ENCODE peak calls at places on chromosomes 2 and 18, in six cellular contexts. One of them, this sample, is unnamed.

GRCh38 chr18:37294951-37295350 is 270.6 kb downstream of the CELF4 start:
- DNase-seq in NCI-H69: peak
- DNase-seq in lower lobe of right lung: no peak
- DNase-seq in NAMALWA: peak
- DNase-seq in NCI-H226: no peak
- DNase-seq in dermis microvascular lymphatic vessel endothelial cell: no peak
- DNase-seq in this sample: peak

GRCh38 chr18:41096504-41096903 is 858.5 kb upstream of the PIK3C3 start:
- DNase-seq in NCI-H69: peak
- DNase-seq in lower lobe of right lung: no peak
- DNase-seq in NAMALWA: no peak
- DNase-seq in NCI-H226: no peak
- DNase-seq in dermis microvascular lymphatic vessel endothelial cell: no peak
- DNase-seq in this sample: peak

GRCh38 chr2:190481339-190481738 is 53.2 kb downstream of the NEMP2 start:
- DNase-seq in NCI-H69: peak
- DNase-seq in lower lobe of right lung: no peak
- DNase-seq in NAMALWA: no peak
- DNase-seq in NCI-H226: no peak
- DNase-seq in dermis microvascular lymphatic vessel endothelial cell: no peak
- DNase-seq in this sample: no peak

GRCh38 chr18:55839350-55839749 is 251.4 kb upstream of the TCF4 start:
- DNase-seq in NCI-H69: no peak
- DNase-seq in lower lobe of right lung: no peak
- DNase-seq in NAMALWA: no peak
- DNase-seq in NCI-H226: peak
- DNase-seq in dermis microvascular lymphatic vessel endothelial cell: no peak
- DNase-seq in this sample: no peak

GRCh38 chr18:58608216-58608615 is 20.7 kb downstream of the ALPK2 start:
- DNase-seq in NCI-H69: no peak
- DNase-seq in lower lobe of right lung: no peak
- DNase-seq in NAMALWA: no peak
- DNase-seq in NCI-H226: no peak
- DNase-seq in dermis microvascular lymphatic vessel endothelial cell: no peak
- DNase-seq in this sample: no peak

GRCh38 chr2:241841181-241842066 is 17.3 kb downstream of the PDCD1 start:
- DNase-seq in NCI-H69: no peak
- DNase-seq in lower lobe of right lung: no peak
- DNase-seq in NAMALWA: no peak
- DNase-seq in NCI-H226: no peak
- DNase-seq in dermis microvascular lymphatic vessel endothelial cell: no peak
- DNase-seq in this sample: no peak

GRCh38 chr2:64342195-64343099 is 111.5 kb upstream of the LGALSL start:
- DNase-seq in NCI-H69: no peak
- DNase-seq in lower lobe of right lung: no peak
- DNase-seq in NAMALWA: no peak
- DNase-seq in NCI-H226: no peak
- DNase-seq in dermis microvascular lymphatic vessel endothelial cell: no peak
- DNase-seq in this sample: no peak

GRCh38 chr2:188676012-188676405 is 298.2 kb upstream of the COL3A1 start:
- DNase-seq in NCI-H69: peak
- DNase-seq in lower lobe of right lung: no peak
- DNase-seq in NAMALWA: no peak
- DNase-seq in NCI-H226: peak
- DNase-seq in dermis microvascular lymphatic vessel endothelial cell: no peak
- DNase-seq in this sample: no peak

GRCh38 chr2:145017149-145017548 is 497.2 kb upstream of the ZEB2 start:
- DNase-seq in NCI-H69: no peak
- DNase-seq in lower lobe of right lung: no peak
- DNase-seq in NAMALWA: no peak
- DNase-seq in NCI-H226: no peak
- DNase-seq in dermis microvascular lymphatic vessel endothelial cell: no peak
- DNase-seq in this sample: peak

GRCh38 chr2:69309336-69310048 is 77.5 kb downstream of the GFPT1 start:
- DNase-seq in NCI-H69: peak
- DNase-seq in lower lobe of right lung: peak
- DNase-seq in NAMALWA: peak
- DNase-seq in NCI-H226: peak
- DNase-seq in dermis microvascular lymphatic vessel endothelial cell: peak
- DNase-seq in this sample: peak

GRCh38 chr2:28662044-28662443 is 89.6 kb upstream of the PPP1CB start:
- DNase-seq in NCI-H69: peak
- DNase-seq in lower lobe of right lung: no peak
- DNase-seq in NAMALWA: no peak
- DNase-seq in NCI-H226: peak
- DNase-seq in dermis microvascular lymphatic vessel endothelial cell: no peak
- DNase-seq in this sample: peak

GRCh38 chr18:7740815-7741214 is 173.7 kb downstream of the PTPRM start:
- DNase-seq in NCI-H69: no peak
- DNase-seq in lower lobe of right lung: no peak
- DNase-seq in NAMALWA: no peak
- DNase-seq in NCI-H226: no peak
- DNase-seq in dermis microvascular lymphatic vessel endothelial cell: no peak
- DNase-seq in this sample: no peak

GRCh38 chr2:121220995-121221394 is 64.0 kb downstream of the TFCP2L1 start:
- DNase-seq in NCI-H69: no peak
- DNase-seq in lower lobe of right lung: no peak
- DNase-seq in NAMALWA: no peak
- DNase-seq in NCI-H226: peak
- DNase-seq in dermis microvascular lymphatic vessel endothelial cell: no peak
- DNase-seq in this sample: peak

GRCh38 chr2:607172-607571 is 70.0 kb downstream of the TMEM18 start:
- DNase-seq in NCI-H69: no peak
- DNase-seq in lower lobe of right lung: no peak
- DNase-seq in NAMALWA: no peak
- DNase-seq in NCI-H226: no peak
- DNase-seq in dermis microvascular lymphatic vessel endothelial cell: no peak
- DNase-seq in this sample: no peak

GRCh38 chr2:68463287-68463877 is 3.7 kb downstream of the FBXO48 start:
- DNase-seq in NCI-H69: peak
- DNase-seq in lower lobe of right lung: no peak
- DNase-seq in NAMALWA: peak
- DNase-seq in NCI-H226: no peak
- DNase-seq in dermis microvascular lymphatic vessel endothelial cell: peak
- DNase-seq in this sample: peak

GRCh38 chr2:58019209-58019608 is 27.4 kb upstream of the VRK2 start:
- DNase-seq in NCI-H69: peak
- DNase-seq in lower lobe of right lung: no peak
- DNase-seq in NAMALWA: no peak
- DNase-seq in NCI-H226: no peak
- DNase-seq in dermis microvascular lymphatic vessel endothelial cell: no peak
- DNase-seq in this sample: no peak